ENCODE peak calls at places on chromosomes 1 and 21, in six cellular contexts. T is cardiac muscle cell; L is activated CD8-positive, alpha-beta memory T cell treated with anti-CD3 and anti-CD28 coated beads for 48 hours; P is psoas muscle; U is HFF-Myc; B is spleen. F is an unnamed sample.

GRCh38 chr1:47578026-47578861 is 140.4 kb downstream of the FOXD2 start:
- DNase-seq in T (no peak), L (no peak), P (no peak), U (peak; percentile 52), B (peak; percentile 69), F (no peak)

GRCh38 chr21:32256873-32257620 is 21.8 kb downstream of the MIS18A start:
- DNase-seq in T (peak; percentile 21), L (no peak), P (peak; percentile 70), U (peak; percentile 80), B (no peak), F (peak; percentile 38)

GRCh38 chr1:184387871-184388670 is 1.2 kb downstream of the C1orf21 start:
- DNase-seq in T (peak; percentile 56), L (no peak), P (no peak), U (no peak), B (peak; percentile 79), F (no peak)

GRCh38 chr1:20728371-20729154 is 3.9 kb downstream of the SH2D5 start:
- DNase-seq in T (no peak), L (no peak), P (no peak), U (no peak), B (no peak), F (no peak)

GRCh38 chr1:204320413-204320812 is 39.3 kb downstream of the PLEKHA6 start:
- DNase-seq in T (no peak), L (no peak), P (no peak), U (no peak), B (no peak), F (no peak)

GRCh38 chr1:219518168-219518905 is 94.6 kb downstream of the ZC3H11B start:
- DNase-seq in T (peak; percentile 18), L (no peak), P (no peak), U (peak; percentile 16), B (no peak), F (no peak)

GRCh38 chr1:53135735-53136114 is 6.7 kb downstream of the SLC1A7 start:
- DNase-seq in T (no peak), L (no peak), P (no peak), U (no peak), B (peak; percentile 27), F (no peak)

GRCh38 chr1:234610061-234610581 is at the start of gene IRF2BP2:
- DNase-seq in T (peak; percentile 94), L (peak; percentile 45), P (peak; percentile 85), U (no peak), B (peak; percentile 96), F (peak; percentile 78)

GRCh38 chr1:53639996-53640695 is 98.8 kb downstream of the GLIS1 start:
- DNase-seq in T (no peak), L (no peak), P (no peak), U (no peak), B (peak; percentile 49), F (no peak)

GRCh38 chr1:116794804-116795481 is 40.7 kb downstream of the CD2 start:
- DNase-seq in T (no peak), L (no peak), P (no peak), U (no peak), B (no peak), F (no peak)

GRCh38 chr1:234212764-234213406 is 160.4 kb upstream of the COA6 start:
- DNase-seq in T (peak; percentile 80), L (no peak), P (no peak), U (peak; percentile 15), B (no peak), F (no peak)

GRCh38 chr1:206466840-206467649 is 3.2 kb upstream of the IKBKE start:
- DNase-seq in T (no peak), L (no peak), P (no peak), U (no peak), B (peak; percentile 77), F (no peak)

GRCh38 chr1:202101182-202101581 is 21.5 kb upstream of the GPR37L1 start:
- DNase-seq in T (no peak), L (no peak), P (no peak), U (no peak), B (no peak), F (no peak)

GRCh38 chr1:12161662-12162458 is 4.9 kb upstream of the TNFRSF1B start:
- DNase-seq in T (no peak), L (peak; percentile 49), P (peak; percentile 86), U (peak; percentile 87), B (peak; percentile 95), F (no peak)

GRCh38 chr21:43315244-43316137 is 111.4 kb downstream of the SIK1 start:
- DNase-seq in T (no peak), L (no peak), P (peak; percentile 9), U (no peak), B (no peak), F (no peak)

GRCh38 chr1:231861541-231862481 is 235.2 kb downstream of the DISC1 start:
- DNase-seq in T (peak; percentile 83), L (no peak), P (no peak), U (no peak), B (no peak), F (no peak)

GRCh38 chr1:161199506-161200119 is 759 bp upstream of the ADAMTS4 start:
- DNase-seq in T (no peak), L (no peak), P (no peak), U (no peak), B (peak; percentile 53), F (no peak)

F was measured in GOT3.